ENCODE peak calls at places on chromosome 13, in four cellular contexts. Y, S, M and C are unnamed samples.

GRCh38 chr13:39684531-39685137 is 29.2 kb downstream of the COG6 start:
- DNase-seq in M (no peak), Y (no peak), S (peak), C (peak)

GRCh38 chr13:92175330-92175729 is 776.9 kb downstream of the GPC5 start:
- DNase-seq in M (no peak), Y (no peak), S (peak), C (peak)

GRCh38 chr13:27199691-27200090 is 28.1 kb upstream of the USP12 start:
- DNase-seq in S (no peak), M (no peak), Y (no peak), C (no peak)

GRCh38 chr13:105497597-105497996 is 1037.9 kb downstream of the EFNB2 start:
- DNase-seq in Y (no peak), M (no peak), S (no peak), C (no peak)

GRCh38 chr13:41639955-41640780 is 182.8 kb downstream of the RGCC start:
- DNase-seq in Y (no peak), M (no peak), S (no peak), C (no peak)

GRCh38 chr13:106490177-106490576 is 45.3 kb downstream of the EFNB2 start:
- DNase-seq in M (no peak), Y (no peak), S (no peak), C (no peak)

GRCh38 chr13:75789451-75790197 is 153.5 kb downstream of the LMO7 start:
- DNase-seq in S (no peak), Y (no peak), M (no peak), C (no peak)

GRCh38 chr13:21478881-21479808 is 20.0 kb upstream of the ZDHHC20 start:
- DNase-seq in M (peak), Y (no peak), S (peak), C (peak)

GRCh38 chr13:76148926-76149325 is 512.8 kb downstream of the LMO7 start:
- DNase-seq in M (no peak), Y (no peak), S (no peak), C (no peak)

GRCh38 chr13:72104656-72105180 is 237.7 kb upstream of the DACH1 start:
- DNase-seq in Y (no peak), M (no peak), S (no peak), C (no peak)

GRCh38 chr13:76024151-76024550 is 388.0 kb downstream of the LMO7 start:
- DNase-seq in Y (no peak), S (no peak), M (no peak), C (no peak)

GRCh38 chr13:22316494-22317025 is 645.7 kb downstream of the FGF9 start:
- DNase-seq in S (no peak), Y (no peak), M (no peak), C (no peak)

GRCh38 chr13:24127116-24127631 is 33.3 kb upstream of the SPATA13 start:
- DNase-seq in S (peak), M (no peak), Y (no peak), C (no peak)

GRCh38 chr13:95002968-95003813 is 290.8 kb upstream of the SOX21 start:
- DNase-seq in S (no peak), Y (no peak), M (no peak), C (no peak)

GRCh38 chr13:43537124-43537523 is 249.6 kb downstream of the ENOX1 start:
- DNase-seq in M (no peak), S (no peak), Y (no peak), C (no peak)

GRCh38 chr13:111387026-111387871 is 66.8 kb downstream of the TEX29 start:
- DNase-seq in S (no peak), M (no peak), Y (no peak), C (no peak)

GRCh38 chr13:46552302-46552680 is 679 bp upstream of the LRCH1 start:
- DNase-seq in Y (no peak), S (no peak), M (no peak), C (no peak)

GRCh38 chr13:48297131-48297786 is 6.3 kb upstream of the RB1 start:
- DNase-seq in Y (no peak), M (no peak), S (no peak), C (no peak)

GRCh38 chr13:20465218-20465879 is 60.3 kb downstream of the CRYL1 start:
- DNase-seq in S (no peak), M (no peak), Y (no peak), C (no peak)

GRCh38 chr13:106416645-106417044 is 118.8 kb downstream of the EFNB2 start:
- DNase-seq in Y (no peak), S (no peak), M (no peak), C (no peak)

GRCh38 chr13:98133949-98134348 is 8.9 kb upstream of the FARP1 start:
- DNase-seq in Y (no peak), S (peak), M (no peak), C (no peak)

GRCh38 chr13:51397262-51397933 is 55.4 kb downstream of the INTS6 start:
- DNase-seq in Y (no peak), M (no peak), S (no peak), C (no peak)

GRCh38 chr13:94342436-94343242 is 136.8 kb downstream of the DCT start:
- DNase-seq in S (no peak), Y (no peak), M (no peak), C (no peak)

GRCh38 chr13:38941353-38941945 is 49.2 kb downstream of the STOML3 start:
- DNase-seq in Y (no peak), S (no peak), M (no peak), C (no peak)

GRCh38 chr13:98416408-98416807 is 160.5 kb downstream of the STK24 start:
- DNase-seq in M (no peak), Y (no peak), S (no peak), C (no peak)

GRCh38 chr13:101454767-101455166 is 2.3 kb downstream of the ITGBL1 start:
- DNase-seq in S (no peak), Y (no peak), M (no peak), C (no peak)

GRCh38 chr13:36882829-36883390 is 37.1 kb downstream of the SMAD9 start:
- DNase-seq in S (no peak), M (no peak), Y (no peak), C (no peak)

GRCh38 chr13:93714171-93714570 is 487.6 kb downstream of the GPC6 start:
- DNase-seq in Y (no peak), S (no peak), M (no peak), C (no peak)

GRCh38 chr13:30615851-30616311 is 1.8 kb upstream of the USPL1 start:
- DNase-seq in Y (no peak), S (no peak), M (no peak), C (no peak)

GRCh38 chr13:91868351-91868750 is 469.9 kb downstream of the GPC5 start:
- DNase-seq in S (no peak), M (no peak), Y (no peak), C (no peak)

GRCh38 chr13:71254384-71254783 is 612.6 kb downstream of the DACH1 start:
- DNase-seq in S (no peak), Y (no peak), M (no peak), C (no peak)

GRCh38 chr13:111326621-111326965 is 6.2 kb downstream of the TEX29 start:
- DNase-seq in S (no peak), M (no peak), Y (no peak), C (no peak)